ENCODE peak calls at places on chromosomes 11 and 22, in four cellular contexts. One of them, this sample, is unnamed.

GRCh38 chr22:19058713-19059451 is 63.3 kb downstream of the DGCR2 start:
- DNase-seq in SK-N-SH: no peak
- DNase-seq in H1: no peak
- DNase-seq in K562: no peak
- DNase-seq in this sample: no peak

GRCh38 chr11:32081129-32081641 is 9.7 kb upstream of the RCN1 start:
- DNase-seq in H1: no peak
- DNase-seq in K562: peak; percentile 5
- DNase-seq in SK-N-SH: no peak
- DNase-seq in this sample: no peak

GRCh38 chr11:21142007-21142406 is 472.6 kb downstream of the NELL1 start:
- DNase-seq in K562: peak; percentile 0
- DNase-seq in SK-N-SH: peak; percentile 7
- DNase-seq in H1: no peak
- DNase-seq in this sample: peak; percentile 30

GRCh38 chr11:14386895-14387480 is 28.0 kb upstream of the RRAS2 start:
- DNase-seq in SK-N-SH: peak; percentile 58
- DNase-seq in H1: peak; percentile 15
- DNase-seq in K562: peak; percentile 30
- DNase-seq in this sample: peak; percentile 53

GRCh38 chr11:8038811-8039529 is 42.0 kb upstream of the TUB start:
- DNase-seq in SK-N-SH: no peak
- DNase-seq in H1: no peak
- DNase-seq in K562: no peak
- DNase-seq in this sample: no peak

GRCh38 chr11:75479598-75479986 is 46.1 kb downstream of the GDPD5 start:
- DNase-seq in SK-N-SH: no peak
- DNase-seq in K562: no peak
- DNase-seq in H1: no peak
- DNase-seq in this sample: no peak

GRCh38 chr11:117997436-117998200 is 11.4 kb downstream of the IL10RA start:
- DNase-seq in H1: no peak
- DNase-seq in K562: no peak
- DNase-seq in SK-N-SH: no peak
- DNase-seq in this sample: no peak

GRCh38 chr22:32737811-32738210 is 63.7 kb upstream of the TIMP3 start:
- DNase-seq in K562: no peak
- DNase-seq in SK-N-SH: no peak
- DNase-seq in H1: no peak
- DNase-seq in this sample: no peak

GRCh38 chr11:44260081-44260480 is 49.9 kb downstream of the ALX4 start:
- DNase-seq in H1: no peak
- DNase-seq in SK-N-SH: no peak
- DNase-seq in K562: no peak
- DNase-seq in this sample: no peak

GRCh38 chr11:116110802-116111201 is 606.6 kb upstream of the CADM1 start:
- DNase-seq in SK-N-SH: no peak
- DNase-seq in K562: no peak
- DNase-seq in H1: no peak
- DNase-seq in this sample: no peak

GRCh38 chr11:64516226-64516625 is 74.8 kb upstream of the SLC22A12 start:
- DNase-seq in K562: peak; percentile 44
- DNase-seq in H1: no peak
- DNase-seq in SK-N-SH: no peak
- DNase-seq in this sample: no peak

GRCh38 chr22:39682994-39683393 is 112.4 kb downstream of the CACNA1I start:
- DNase-seq in H1: no peak
- DNase-seq in K562: no peak
- DNase-seq in SK-N-SH: no peak
- DNase-seq in this sample: no peak

GRCh38 chr11:5366856-5367255 is 15.5 kb downstream of the OR51B6 start:
- DNase-seq in K562: no peak
- DNase-seq in H1: no peak
- DNase-seq in SK-N-SH: no peak
- DNase-seq in this sample: no peak

GRCh38 chr11:134062255-134063030 is 6.4 kb upstream of the JAM3 start:
- DNase-seq in SK-N-SH: no peak
- DNase-seq in K562: no peak
- DNase-seq in H1: no peak
- DNase-seq in this sample: no peak

GRCh38 chr11:45846174-45846675 is 1.1 kb upstream of the CRY2 start:
- DNase-seq in K562: peak; percentile 11
- DNase-seq in SK-N-SH: no peak
- DNase-seq in H1: no peak
- DNase-seq in this sample: no peak

GRCh38 chr22:29388759-29389090 is 355 bp upstream of the AP1B1 start:
- DNase-seq in SK-N-SH: no peak
- DNase-seq in H1: no peak
- DNase-seq in K562: no peak
- DNase-seq in this sample: no peak

GRCh38 chr11:108732395-108732794 is 67.5 kb downstream of the DDX10 start:
- DNase-seq in H1: no peak
- DNase-seq in K562: no peak
- DNase-seq in SK-N-SH: no peak
- DNase-seq in this sample: no peak

GRCh38 chr11:8060801-8061554 is 20.0 kb upstream of the TUB start:
- DNase-seq in H1: no peak
- DNase-seq in SK-N-SH: no peak
- DNase-seq in K562: no peak
- DNase-seq in this sample: no peak

GRCh38 chr11:111788464-111788863 is 22.3 kb upstream of the PPP2R1B start:
- DNase-seq in K562: no peak
- DNase-seq in SK-N-SH: no peak
- DNase-seq in H1: no peak
- DNase-seq in this sample: no peak

GRCh38 chr22:23053051-23053707 is 17.1 kb upstream of the GNAZ start:
- DNase-seq in H1: no peak
- DNase-seq in SK-N-SH: no peak
- DNase-seq in K562: no peak
- DNase-seq in this sample: no peak

GRCh38 chr11:2737226-2737590 is 37.4 kb upstream of the KCNQ1OT1 start:
- DNase-seq in K562: no peak
- DNase-seq in SK-N-SH: no peak
- DNase-seq in H1: no peak
- DNase-seq in this sample: no peak

GRCh38 chr11:106399075-106399500 is 321.6 kb downstream of the AASDHPPT start:
- DNase-seq in SK-N-SH: peak; percentile 6
- DNase-seq in K562: no peak
- DNase-seq in H1: no peak
- DNase-seq in this sample: no peak

GRCh38 chr11:107587306-107587979 is 3.5 kb upstream of the ELMOD1 start:
- DNase-seq in K562: no peak
- DNase-seq in SK-N-SH: no peak
- DNase-seq in H1: no peak
- DNase-seq in this sample: no peak

GRCh38 chr11:44878696-44879095 is 72.0 kb downstream of the TP53I11 start:
- DNase-seq in K562: no peak
- DNase-seq in H1: no peak
- DNase-seq in SK-N-SH: no peak
- DNase-seq in this sample: no peak

GRCh38 chr11:2306971-2307732 is 5.3 kb downstream of the TSPAN32 start:
- DNase-seq in H1: no peak
- DNase-seq in SK-N-SH: peak; percentile 33
- DNase-seq in K562: peak; percentile 37
- DNase-seq in this sample: no peak

DNA sequence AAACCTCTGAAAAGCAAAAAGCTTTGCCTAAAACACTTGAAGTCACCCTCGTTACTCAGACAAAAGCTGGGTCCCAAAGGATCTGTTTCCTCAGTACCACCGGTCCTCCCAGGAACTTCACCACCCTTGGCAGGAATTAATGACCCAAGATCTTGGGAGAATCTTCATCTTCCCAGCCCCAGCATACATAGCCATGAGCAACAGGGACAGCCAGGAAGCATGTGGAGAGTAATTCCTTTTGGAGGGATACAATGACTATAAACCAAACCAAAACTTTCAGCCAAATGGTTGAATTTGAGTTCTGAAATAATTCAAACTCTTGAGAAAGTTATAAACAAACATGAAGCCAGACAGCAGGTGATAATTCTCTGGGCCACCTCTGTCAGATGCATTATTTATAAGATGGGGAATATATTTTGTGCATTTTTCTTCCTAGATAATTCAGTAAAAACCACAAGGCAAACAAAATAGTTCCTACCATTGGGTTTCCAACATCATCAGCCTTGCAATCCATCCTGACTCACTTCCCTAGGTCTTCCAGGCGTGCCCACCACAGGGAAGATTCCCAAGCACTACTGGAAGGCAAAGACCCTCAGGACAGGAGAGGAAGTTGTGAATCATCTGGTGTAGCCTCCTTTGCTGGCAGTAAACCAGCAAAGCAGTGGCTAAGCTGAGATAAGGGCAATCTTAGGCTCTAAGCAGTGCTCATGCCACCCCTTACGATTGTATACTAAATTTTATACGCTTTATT is 71.7 kb upstream of the DRD2 start:
- DNase-seq in SK-N-SH: no peak
- DNase-seq in H1: no peak
- DNase-seq in K562: peak; percentile 16
- DNase-seq in this sample: no peak
- TF ChIP-seq TEAD4 in SK-N-SH: no peak
- TF ChIP-seq TEAD4 in H1: no peak
- TF ChIP-seq TEAD4 in K562: no peak
- TF ChIP-seq TEAD4 in this sample: no peak

GRCh38 chr11:66850588-66851250 is 6.1 kb upstream of the LRFN4 start:
- DNase-seq in SK-N-SH: peak; percentile 22
- DNase-seq in K562: no peak
- DNase-seq in H1: no peak
- DNase-seq in this sample: no peak

GRCh38 chr11:66851251-66851620 is 5.6 kb upstream of the LRFN4 start:
- DNase-seq in K562: no peak
- DNase-seq in H1: no peak
- DNase-seq in SK-N-SH: peak; percentile 27
- DNase-seq in this sample: no peak

GRCh38 chr11:66848671-66849500 is 5.6 kb downstream of the RCE1 start:
- DNase-seq in H1: no peak
- DNase-seq in SK-N-SH: peak; percentile 16
- DNase-seq in K562: no peak
- DNase-seq in this sample: no peak

GRCh38 chr11:66850235-66850587 is 6.7 kb upstream of the LRFN4 start:
- DNase-seq in K562: no peak
- DNase-seq in H1: no peak
- DNase-seq in SK-N-SH: peak; percentile 17
- DNase-seq in this sample: no peak

DNA sequence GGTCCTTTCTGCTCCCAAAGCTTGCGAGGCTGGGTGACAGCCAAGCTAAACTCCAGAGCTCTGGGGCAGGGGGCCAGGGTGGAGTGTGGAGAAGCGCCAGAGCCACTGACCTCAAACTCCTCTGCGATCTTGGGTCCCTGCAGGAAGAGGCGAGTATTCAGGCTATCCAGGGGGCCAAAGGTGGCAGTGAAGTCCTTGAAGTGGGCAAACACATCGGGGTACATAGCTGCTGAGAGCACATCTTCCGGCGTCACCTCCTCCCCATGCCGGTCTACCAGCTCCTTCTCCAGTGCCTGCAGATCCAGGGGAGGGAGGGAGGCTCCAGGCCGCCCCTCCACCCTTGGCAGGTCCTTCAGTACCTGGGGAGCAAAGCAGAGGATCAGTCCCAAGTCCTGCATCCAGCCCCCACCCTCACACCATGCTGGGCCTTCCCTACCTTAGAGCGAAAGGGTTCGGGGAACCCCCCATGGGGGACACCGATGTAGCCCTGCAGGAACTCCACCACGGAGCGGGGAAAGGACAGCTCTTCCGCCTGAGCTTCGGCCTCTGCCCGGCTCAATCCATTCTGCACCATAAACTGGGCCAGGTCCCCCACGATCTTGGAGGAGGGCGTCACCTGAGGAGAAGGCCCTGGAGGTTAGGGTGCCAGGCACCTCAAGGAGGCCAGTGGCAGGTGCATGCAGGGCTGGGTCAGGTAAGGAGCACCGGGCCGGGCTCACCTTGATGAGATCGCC is 6.4 kb downstream of the RCE1 start:
- DNase-seq in SK-N-SH: peak; percentile 30
- DNase-seq in K562: no peak
- DNase-seq in H1: no peak
- DNase-seq in this sample: no peak
- TF ChIP-seq TEAD4 in SK-N-SH: no peak
- TF ChIP-seq TEAD4 in K562: no peak
- TF ChIP-seq TEAD4 in H1: no peak
- TF ChIP-seq TEAD4 in this sample: no peak

GRCh38 chr22:47188337-47189055 is 426.0 kb downstream of the TBC1D22A start:
- DNase-seq in H1: no peak
- DNase-seq in K562: no peak
- DNase-seq in SK-N-SH: no peak
- DNase-seq in this sample: no peak

GRCh38 chr22:47190957-47191323 is 428.5 kb downstream of the TBC1D22A start:
- DNase-seq in H1: no peak
- DNase-seq in K562: no peak
- DNase-seq in SK-N-SH: no peak
- DNase-seq in this sample: no peak

GRCh38 chr22:47190276-47190956 is 428.0 kb downstream of the TBC1D22A start:
- DNase-seq in SK-N-SH: no peak
- DNase-seq in H1: no peak
- DNase-seq in K562: no peak
- DNase-seq in this sample: no peak

GRCh38 chr22:47189056-47189916 is 426.8 kb downstream of the TBC1D22A start:
- DNase-seq in K562: no peak
- DNase-seq in H1: no peak
- DNase-seq in SK-N-SH: no peak
- DNase-seq in this sample: no peak

DNA sequence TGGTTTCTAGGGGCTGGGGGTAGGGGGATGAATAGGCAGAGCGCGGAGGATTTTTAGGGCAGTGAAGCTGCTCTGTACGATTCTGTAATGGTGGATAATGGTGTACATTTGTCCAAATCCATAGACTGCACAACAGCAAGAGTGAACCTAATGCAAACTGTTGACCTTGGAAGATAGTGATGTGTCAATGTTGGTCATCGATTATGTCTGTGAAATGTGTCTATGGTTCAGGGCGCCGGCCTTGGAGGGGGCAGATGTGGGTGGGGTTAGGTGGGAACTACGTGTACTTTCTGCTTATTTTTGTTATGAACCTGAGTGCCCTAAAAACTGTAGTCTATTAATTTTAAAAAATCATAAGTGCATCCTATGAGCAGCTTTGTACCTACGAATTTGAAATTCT is 425.1 kb downstream of the TBC1D22A start:
- DNase-seq in K562: no peak
- DNase-seq in H1: no peak
- DNase-seq in SK-N-SH: no peak
- DNase-seq in this sample: no peak
- TF ChIP-seq TEAD4 in K562: no peak
- TF ChIP-seq TEAD4 in H1: no peak
- TF ChIP-seq TEAD4 in SK-N-SH: no peak
- TF ChIP-seq TEAD4 in this sample: no peak

GRCh38 chr11:95984035-95984434 is 60.1 kb upstream of the MTMR2 start:
- DNase-seq in SK-N-SH: no peak
- DNase-seq in K562: no peak
- DNase-seq in H1: no peak
- DNase-seq in this sample: no peak

GRCh38 chr11:95989216-95989615 is 65.3 kb upstream of the MTMR2 start:
- DNase-seq in SK-N-SH: no peak
- DNase-seq in K562: no peak
- DNase-seq in H1: no peak
- DNase-seq in this sample: no peak

GRCh38 chr11:95989780-95990179 is 65.9 kb upstream of the MTMR2 start:
- DNase-seq in SK-N-SH: no peak
- DNase-seq in H1: no peak
- DNase-seq in K562: no peak
- DNase-seq in this sample: no peak

GRCh38 chr11:95991101-95991500 is 67.2 kb upstream of the MTMR2 start:
- DNase-seq in H1: no peak
- DNase-seq in K562: no peak
- DNase-seq in SK-N-SH: no peak
- DNase-seq in this sample: no peak

GRCh38 chr11:95985174-95985808 is 61.4 kb upstream of the MTMR2 start:
- DNase-seq in H1: no peak
- DNase-seq in SK-N-SH: no peak
- DNase-seq in K562: peak; percentile 27
- DNase-seq in this sample: no peak
- TF ChIP-seq TEAD4 in H1: no peak
- TF ChIP-seq TEAD4 in SK-N-SH: no peak
- TF ChIP-seq TEAD4 in K562: no peak
- TF ChIP-seq TEAD4 in this sample: no peak